ENCODE peak calls at places on chromosome 12, in four cellular contexts. One of them, this sample, is unnamed.

GRCh38 chr12:51975196-51975595 is 23.7 kb downstream of the ACVR1B start:
- DNase-seq in PC-3: no peak
- DNase-seq in endothelial cell: no peak
- DNase-seq in kidney epithelial cell: no peak
- DNase-seq in this sample: no peak

GRCh38 chr12:108649668-108650067 is 16.0 kb upstream of the SELPLG start:
- DNase-seq in kidney epithelial cell: peak; percentile 65
- DNase-seq in endothelial cell: no peak
- DNase-seq in PC-3: peak; percentile 62
- DNase-seq in this sample: no peak

GRCh38 chr12:130969223-130969622 is 15.5 kb downstream of the ADGRD1 start:
- DNase-seq in kidney epithelial cell: no peak
- DNase-seq in PC-3: no peak
- DNase-seq in endothelial cell: no peak
- DNase-seq in this sample: no peak

GRCh38 chr12:111405856-111406473 is at the start of gene SH2B3:
- DNase-seq in kidney epithelial cell: no peak
- DNase-seq in endothelial cell: no peak
- DNase-seq in PC-3: peak; percentile 75
- DNase-seq in this sample: no peak

GRCh38 chr12:12628013-12628412 is 16.3 kb downstream of the CREBL2 start:
- DNase-seq in PC-3: peak; percentile 68
- DNase-seq in endothelial cell: no peak
- DNase-seq in kidney epithelial cell: no peak
- DNase-seq in this sample: no peak

GRCh38 chr12:51923506-51924365 is 16.4 kb downstream of the ACVRL1 start:
- DNase-seq in endothelial cell: peak; percentile 73
- DNase-seq in PC-3: peak; percentile 22
- DNase-seq in kidney epithelial cell: no peak
- DNase-seq in this sample: no peak

GRCh38 chr12:77010637-77011548 is 54.5 kb downstream of the E2F7 start:
- DNase-seq in PC-3: peak; percentile 78
- DNase-seq in endothelial cell: peak; percentile 79
- DNase-seq in kidney epithelial cell: no peak
- DNase-seq in this sample: peak; percentile 26

GRCh38 chr12:30191701-30192455 is 408.1 kb upstream of the TMTC1 start:
- DNase-seq in endothelial cell: no peak
- DNase-seq in PC-3: no peak
- DNase-seq in kidney epithelial cell: no peak
- DNase-seq in this sample: no peak

GRCh38 chr12:38638401-38638800 is 267.0 kb downstream of the CPNE8 start:
- DNase-seq in kidney epithelial cell: no peak
- DNase-seq in PC-3: no peak
- DNase-seq in endothelial cell: no peak
- DNase-seq in this sample: no peak

GRCh38 chr12:107344035-107344808 is 250.9 kb upstream of the CRY1 start:
- DNase-seq in PC-3: peak; percentile 98
- DNase-seq in endothelial cell: no peak
- DNase-seq in kidney epithelial cell: peak; percentile 98
- DNase-seq in this sample: no peak

DNA sequence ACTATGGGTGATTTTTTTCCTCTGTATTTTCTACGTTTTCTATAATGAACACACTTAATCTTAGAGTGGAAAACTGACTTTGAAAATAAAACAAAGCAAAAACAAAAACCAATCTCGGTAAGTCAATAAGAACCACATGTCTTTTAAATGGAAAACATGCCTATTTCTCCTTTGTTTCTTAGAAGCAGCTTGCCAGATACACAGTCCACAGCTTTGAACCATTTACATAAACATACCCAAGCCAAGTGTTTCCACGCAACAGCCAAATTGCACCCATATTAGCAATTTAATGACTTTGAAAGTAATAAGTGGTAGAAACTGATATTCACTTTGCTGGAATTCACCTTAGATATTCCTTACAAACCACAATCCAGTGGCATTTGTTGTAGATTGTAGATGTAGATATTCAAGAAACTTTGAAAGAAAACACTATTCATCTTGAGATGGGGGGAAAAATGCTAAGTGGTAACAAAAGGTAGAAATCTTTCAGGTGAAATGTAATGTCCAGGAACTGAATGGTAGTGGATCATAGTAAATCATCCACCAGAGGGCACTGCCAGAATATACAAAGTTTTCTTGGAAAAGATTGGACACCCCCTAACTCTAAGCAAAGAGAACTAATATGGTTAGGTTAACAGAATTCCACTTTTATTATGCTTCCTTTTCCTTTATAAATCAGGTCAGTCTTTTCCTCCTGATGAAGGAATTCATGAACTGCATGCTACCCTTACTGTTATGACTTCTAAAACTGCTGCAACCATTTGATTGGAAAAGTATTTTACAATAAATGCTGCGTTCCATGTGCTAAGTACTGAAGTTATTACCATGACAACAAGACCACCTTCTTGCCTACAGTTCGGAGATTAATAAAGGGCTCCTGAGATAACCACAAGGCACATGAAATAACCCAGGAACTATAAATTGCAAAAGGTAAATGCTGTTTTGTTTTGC is 69.8 kb downstream of the RERG start:
- DNase-seq in kidney epithelial cell: no peak
- DNase-seq in PC-3: peak; percentile 42
- DNase-seq in endothelial cell: no peak
- DNase-seq in this sample: no peak
- TF ChIP-seq CTCF in kidney epithelial cell: peak; percentile 55
- TF ChIP-seq CTCF in PC-3: peak; percentile 61
- TF ChIP-seq CTCF in endothelial cell: peak; percentile 60
- TF ChIP-seq CTCF in this sample: peak; percentile 67

DNA sequence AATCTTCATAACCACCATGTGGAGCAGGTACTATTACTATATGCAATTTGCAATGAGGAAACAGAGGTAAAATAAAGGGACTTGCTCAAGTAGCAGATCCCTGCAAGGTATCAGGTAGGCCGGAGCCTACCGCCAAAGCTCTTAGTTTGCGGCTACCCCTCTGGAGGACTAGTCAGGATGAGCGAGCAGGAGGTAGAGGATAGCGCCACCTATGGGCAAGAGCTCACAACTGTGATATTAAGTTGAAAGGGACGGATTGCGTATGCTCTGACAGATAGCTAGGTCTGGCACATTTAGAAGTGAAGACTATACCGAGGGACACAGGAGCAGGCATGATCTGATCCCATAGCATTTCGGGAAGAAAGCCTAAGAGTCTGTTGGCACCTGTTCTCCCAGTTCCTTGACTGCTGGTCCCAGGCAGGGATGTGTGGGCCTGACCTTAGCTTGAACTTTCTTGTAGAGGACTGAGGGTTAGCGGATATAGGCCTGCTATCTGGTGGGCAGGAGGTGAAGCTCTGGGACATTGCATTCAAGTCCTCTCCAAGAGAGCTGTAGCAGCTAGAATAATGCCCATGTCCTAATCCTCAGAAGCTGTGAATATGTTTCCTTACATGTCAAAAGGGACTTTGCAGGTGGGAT is 48.0 kb downstream of the SLC17A8 start:
- DNase-seq in endothelial cell: peak; percentile 66
- DNase-seq in kidney epithelial cell: no peak
- DNase-seq in PC-3: peak; percentile 51
- DNase-seq in this sample: no peak
- TF ChIP-seq CTCF in endothelial cell: peak; percentile 80
- TF ChIP-seq CTCF in kidney epithelial cell: peak; percentile 49
- TF ChIP-seq CTCF in PC-3: peak; percentile 75
- TF ChIP-seq CTCF in this sample: peak; percentile 40

GRCh38 chr12:10033783-10034381 is 3.4 kb downstream of the CLEC9A start:
- DNase-seq in kidney epithelial cell: no peak
- DNase-seq in endothelial cell: no peak
- DNase-seq in PC-3: peak; percentile 42
- DNase-seq in this sample: no peak
- TF ChIP-seq CTCF in kidney epithelial cell: peak; percentile 18
- TF ChIP-seq CTCF in endothelial cell: peak; percentile 88
- TF ChIP-seq CTCF in PC-3: peak; percentile 65
- TF ChIP-seq CTCF in this sample: peak; percentile 57

DNA sequence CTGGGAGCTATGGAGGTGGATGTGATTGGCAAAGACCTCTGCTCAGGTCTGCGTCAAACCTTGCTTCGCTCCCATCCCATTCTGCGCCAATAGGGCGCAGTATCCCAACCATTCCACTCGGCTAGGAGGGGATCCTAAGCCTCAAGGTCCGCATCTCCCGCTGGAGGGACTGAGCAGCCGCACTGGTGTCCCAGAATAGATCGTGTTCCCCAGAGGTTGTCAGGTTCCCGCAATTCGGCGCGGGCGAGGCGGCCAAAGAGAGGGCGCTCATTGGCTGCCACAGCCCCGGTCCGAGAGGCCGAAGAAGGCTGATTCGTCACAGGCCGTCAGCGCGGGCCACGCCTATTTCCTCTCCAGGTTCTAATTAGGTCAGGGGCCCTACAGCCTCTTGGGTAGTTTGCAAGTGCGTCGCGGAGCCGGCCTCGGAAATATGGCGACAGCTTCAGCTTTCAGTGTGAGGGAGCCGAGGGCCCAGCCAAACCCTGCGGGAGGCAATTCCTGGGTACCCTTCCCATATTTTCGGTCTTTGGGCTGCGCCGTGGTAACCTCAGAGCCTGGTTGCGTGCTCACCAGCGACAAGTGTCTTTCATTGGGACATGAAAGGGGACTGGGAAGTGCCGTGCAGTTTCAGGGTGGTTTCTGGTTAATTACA is 5.0 kb downstream of the OR10AD1 start:
- DNase-seq in kidney epithelial cell: peak; percentile 83
- DNase-seq in PC-3: peak; percentile 77
- DNase-seq in endothelial cell: peak; percentile 91
- DNase-seq in this sample: no peak
- TF ChIP-seq CTCF in kidney epithelial cell: peak; percentile 26
- TF ChIP-seq CTCF in PC-3: no peak
- TF ChIP-seq CTCF in endothelial cell: no peak
- TF ChIP-seq CTCF in this sample: no peak

DNA sequence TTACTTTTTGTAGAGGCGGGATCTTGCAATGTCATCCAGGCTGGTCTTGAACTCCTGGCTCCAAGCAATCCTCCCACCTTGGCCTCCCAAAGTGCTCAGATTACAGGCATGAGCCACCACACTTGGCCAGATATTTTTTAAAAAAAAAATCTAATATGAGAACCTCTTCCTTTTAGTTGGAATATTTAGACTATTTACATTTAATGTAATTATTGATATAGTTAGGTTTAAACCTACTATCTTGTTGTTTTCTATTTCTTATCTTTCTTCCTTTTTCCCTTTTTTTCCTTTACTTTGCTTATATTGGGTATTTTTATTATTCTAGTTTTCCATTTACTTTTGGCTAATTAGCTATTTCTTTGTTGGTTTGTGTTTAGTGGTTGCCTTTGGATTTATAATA is 185.8 kb downstream of the SLC41A2 start:
- DNase-seq in endothelial cell: no peak
- DNase-seq in kidney epithelial cell: no peak
- DNase-seq in PC-3: no peak
- DNase-seq in this sample: no peak
- TF ChIP-seq CTCF in endothelial cell: no peak
- TF ChIP-seq CTCF in kidney epithelial cell: no peak
- TF ChIP-seq CTCF in PC-3: no peak
- TF ChIP-seq CTCF in this sample: no peak